ENCODE peak calls at places on chromosomes 6 and 20, in four cellular contexts. X is foreskin fibroblast, O is psoas muscle, D is hypothalamus. U is an unnamed sample.

GRCh38 chr6:38567436-38567835 is 72.3 kb downstream of the BTBD9 start:
- DNase-seq in D (no peak), X (peak), O (peak), U (peak)

GRCh38 chr6:102841055-102841454 is 1447.5 kb downstream of the GRIK2 start:
- DNase-seq in D (no peak), X (peak), O (no peak), U (no peak)

GRCh38 chr6:17276766-17277165 is 4.4 kb upstream of the RBM24 start:
- DNase-seq in X (peak), D (no peak), O (peak), U (no peak)

GRCh38 chr6:135146160-135146920 is 34.8 kb upstream of the MYB start:
- DNase-seq in O (no peak), X (peak), D (no peak), U (no peak)

GRCh38 chr20:34127787-34128186 is 15.7 kb upstream of the EIF2S2 start:
- DNase-seq in X (no peak), D (no peak), O (no peak), U (no peak)

GRCh38 chr20:10508060-10508459 is 73.0 kb downstream of the SLX4IP start:
- DNase-seq in O (no peak), X (peak), D (no peak), U (no peak)

GRCh38 chr6:150241751-150242150 is 98.9 kb downstream of the PPP1R14C start:
- DNase-seq in D (no peak), O (no peak), X (no peak), U (no peak)

GRCh38 chr6:37517411-37517812 is 17.7 kb upstream of the CCDC167 start:
- DNase-seq in X (peak), O (no peak), D (no peak), U (no peak)

GRCh38 chr20:51536116-51537069 is 6.1 kb downstream of the NFATC2 start:
- DNase-seq in O (no peak), D (no peak), X (no peak), U (no peak)

GRCh38 chr6:43951756-43952675 is 175.2 kb downstream of the MRPL14 start:
- DNase-seq in D (no peak), O (no peak), X (peak), U (no peak)

GRCh38 chr20:57469418-57470211 is 55.3 kb downstream of the CTCFL start:
- DNase-seq in D (no peak), X (no peak), O (no peak), U (no peak)

GRCh38 chr6:33794910-33795615 is 6.1 kb upstream of the LEMD2 start:
- DNase-seq in D (no peak), O (no peak), X (no peak), U (no peak)

GRCh38 chr6:69026715-69027114 is 391.6 kb downstream of the ADGRB3 start:
- DNase-seq in O (no peak), D (no peak), X (peak), U (no peak)

GRCh38 chr6:164035912-164036485 is 621.5 kb downstream of the QKI start:
- DNase-seq in X (no peak), O (no peak), D (no peak), U (no peak)

GRCh38 chr6:156348376-156348775 is 428.8 kb upstream of the ARID1B start:
- DNase-seq in D (no peak), X (no peak), O (no peak), U (no peak)

GRCh38 chr6:167495506-167496391 is 170.9 kb downstream of the TTLL2 start:
- DNase-seq in O (peak), D (peak), X (no peak), U (no peak)

U was measured in left colon.